ENCODE peak calls at places on chromosomes 12 and 14, in eight cellular contexts. J is ovary, Y is GM12864, D is HFF-Myc, E is testis, N is colonic mucosa, W is foreskin fibroblast, Z is fibroblast of lung. V is an unnamed sample.

GRCh38 chr12:119683413-119683812 is 15.5 kb downstream of the PRKAB1 start:
- DNase-seq in J (no peak), Y (no peak), D (no peak), E (no peak), N (no peak), W (peak), Z (peak), V (no peak)

GRCh38 chr14:77123381-77124344 is 17.9 kb downstream of the ZDHHC22 start:
- DNase-seq in J (no peak), Y (no peak), D (no peak), E (peak), N (peak), W (peak), Z (no peak), V (peak)

GRCh38 chr12:26566670-26567069 is 266.3 kb downstream of the ITPR2 start:
- DNase-seq in J (no peak), Y (no peak), D (peak), E (no peak), N (no peak), W (peak), Z (peak), V (no peak)

GRCh38 chr12:71183018-71183417 is 25.2 kb upstream of the TSPAN8 start:
- DNase-seq in J (no peak), Y (no peak), D (no peak), E (no peak), N (no peak), W (peak), Z (peak), V (peak)

GRCh38 chr14:23409475-23409874 is 1.4 kb upstream of the MYH6 start:
- DNase-seq in J (no peak), Y (no peak), D (no peak), E (no peak), N (no peak), W (no peak), Z (no peak), V (no peak)

GRCh38 chr12:22318122-22318737 is 16.3 kb downstream of the ST8SIA1 start:
- DNase-seq in J (no peak), Y (no peak), D (no peak), E (no peak), N (no peak), W (peak), Z (peak), V (no peak)

GRCh38 chr14:99415496-99416281 is 65.0 kb downstream of the SETD3 start:
- DNase-seq in J (no peak), Y (peak), D (peak), E (peak), N (peak), W (peak), Z (peak), V (peak)

GRCh38 chr14:56733396-56733795 is 76.9 kb downstream of the OTX2 start:
- DNase-seq in J (no peak), Y (no peak), D (no peak), E (no peak), N (no peak), W (no peak), Z (no peak), V (no peak)

GRCh38 chr12:31491819-31492598 is 98.9 kb downstream of the DENND5B start:
- DNase-seq in J (no peak), Y (no peak), D (peak), E (no peak), N (no peak), W (peak), Z (peak), V (peak)

GRCh38 chr12:19419086-19419485 is 20.2 kb upstream of the AEBP2 start:
- DNase-seq in J (no peak), Y (no peak), D (no peak), E (no peak), N (no peak), W (no peak), Z (no peak), V (no peak)

GRCh38 chr14:73026845-73027542 is at the start of gene ZFYVE1:
- DNase-seq in J (peak), Y (peak), D (peak), E (peak), N (peak), W (peak), Z (peak), V (peak)

GRCh38 chr12:128055567-128055966 is 211.4 kb upstream of the TMEM132C start:
- DNase-seq in J (no peak), Y (no peak), D (no peak), E (no peak), N (no peak), W (no peak), Z (no peak), V (no peak)

GRCh38 chr12:81128930-81129554 is 51.2 kb downstream of the ACSS3 start:
- DNase-seq in J (no peak), Y (no peak), D (peak), E (peak), N (peak), W (peak), Z (peak), V (peak)

GRCh38 chr12:92469837-92470236 is 233.0 kb upstream of the PLEKHG7 start:
- DNase-seq in J (peak), Y (no peak), D (no peak), E (peak), N (no peak), W (peak), Z (peak), V (no peak)

GRCh38 chr12:67506739-67507138 is 141.8 kb upstream of the DYRK2 start:
- DNase-seq in J (no peak), Y (no peak), D (no peak), E (no peak), N (no peak), W (no peak), Z (no peak), V (no peak)

GRCh38 chr14:94713115-94713514 is 56.8 kb downstream of the GSC start:
- DNase-seq in J (no peak), Y (no peak), D (no peak), E (no peak), N (no peak), W (no peak), Z (no peak), V (no peak)

GRCh38 chr14:100449225-100449987 is 126.3 kb downstream of the SLC25A47 start:
- DNase-seq in J (no peak), Y (no peak), D (no peak), E (peak), N (no peak), W (no peak), Z (no peak), V (no peak)

GRCh38 chr14:22887990-22888378 is 5.0 kb downstream of the REM2 start:
- DNase-seq in J (peak), Y (peak), D (no peak), E (no peak), N (no peak), W (no peak), Z (no peak), V (no peak)

GRCh38 chr12:82593901-82594396 is 92.8 kb upstream of the TMTC2 start:
- DNase-seq in J (no peak), Y (no peak), D (no peak), E (no peak), N (no peak), W (no peak), Z (no peak), V (no peak)

GRCh38 chr14:56087824-56088571 is 30.2 kb upstream of the PELI2 start:
- DNase-seq in J (no peak), Y (no peak), D (no peak), E (no peak), N (no peak), W (no peak), Z (peak), V (no peak)

GRCh38 chr14:101105045-101105444 is 201.5 kb upstream of the RTL1 start:
- DNase-seq in J (no peak), Y (no peak), D (no peak), E (peak), N (no peak), W (no peak), Z (no peak), V (no peak)

GRCh38 chr14:53325176-53325806 is 172.2 kb upstream of the DDHD1 start:
- DNase-seq in J (no peak), Y (no peak), D (no peak), E (no peak), N (no peak), W (peak), Z (no peak), V (no peak)

GRCh38 chr12:83389237-83389996 is 702.7 kb downstream of the TMTC2 start:
- DNase-seq in J (no peak), Y (no peak), D (no peak), E (peak), N (peak), W (no peak), Z (no peak), V (peak)

GRCh38 chr14:56474419-56475022 is 105.1 kb upstream of the TMEM260 start:
- DNase-seq in J (no peak), Y (no peak), D (peak), E (no peak), N (no peak), W (peak), Z (peak), V (peak)

GRCh38 chr12:82873951-82874350 is 187.2 kb downstream of the TMTC2 start:
- DNase-seq in J (no peak), Y (no peak), D (no peak), E (no peak), N (no peak), W (no peak), Z (no peak), V (no peak)

GRCh38 chr12:95182868-95183415 is 34.3 kb downstream of the FGD6 start:
- DNase-seq in J (no peak), Y (no peak), D (no peak), E (no peak), N (no peak), W (peak), Z (peak), V (no peak)

GRCh38 chr12:75890141-75890540 is 141.4 kb downstream of the PHLDA1 start:
- DNase-seq in J (no peak), Y (no peak), D (no peak), E (no peak), N (no peak), W (peak), Z (peak), V (no peak)

GRCh38 chr12:124509300-124509675 is 58.1 kb downstream of the NCOR2 start:
- DNase-seq in J (no peak), Y (no peak), D (no peak), E (no peak), N (no peak), W (no peak), Z (no peak), V (no peak)

GRCh38 chr12:124509676-124510300 is 57.6 kb downstream of the NCOR2 start:
- DNase-seq in J (no peak), Y (no peak), D (peak), E (peak), N (peak), W (peak), Z (peak), V (peak)

GRCh38 chr12:124511259-124511985 is 56.0 kb downstream of the NCOR2 start:
- DNase-seq in J (no peak), Y (no peak), D (no peak), E (no peak), N (no peak), W (no peak), Z (no peak), V (no peak)

GRCh38 chr12:124508323-124509096 is 58.9 kb downstream of the NCOR2 start:
- DNase-seq in J (no peak), Y (no peak), D (no peak), E (no peak), N (no peak), W (peak), Z (peak), V (peak)

DNA sequence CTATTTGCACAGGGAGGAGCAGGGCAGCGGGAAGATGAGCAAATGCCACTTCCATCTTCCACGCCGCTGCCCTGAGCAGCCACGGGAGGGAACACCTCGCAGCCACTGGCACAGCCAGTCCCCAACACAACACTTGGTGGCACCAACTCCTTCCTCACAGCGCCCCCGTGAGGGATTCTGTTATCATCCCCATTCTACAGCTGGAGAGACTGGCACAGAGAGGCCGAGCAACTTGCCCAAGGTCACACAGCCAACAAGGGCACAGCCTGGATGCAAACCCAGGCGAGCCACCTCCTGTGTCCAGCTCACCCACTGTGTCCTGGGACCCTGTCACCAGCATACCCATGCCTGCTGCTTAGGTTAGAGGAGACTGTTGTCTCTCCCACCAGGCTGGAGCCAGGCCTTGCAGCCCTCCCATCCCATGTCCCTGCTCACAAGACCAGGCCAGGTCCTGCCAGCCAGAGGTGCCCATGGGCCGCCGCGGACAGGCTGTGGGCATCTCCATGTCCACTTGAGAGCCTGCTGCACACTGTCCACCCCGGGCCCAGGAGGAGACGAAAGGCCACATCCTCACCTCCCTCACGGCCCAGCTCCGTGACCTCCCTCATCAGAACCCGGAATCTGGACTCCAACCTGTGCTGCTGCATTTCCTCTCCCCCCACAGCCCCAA is 57.0 kb downstream of the NCOR2 start:
- DNase-seq in J (no peak), Y (no peak), D (no peak), E (peak), N (peak), W (no peak), Z (no peak), V (peak)
- TF ChIP-seq CTCF in J (no peak), Y (peak), D (peak), E (no peak), N (no peak), W (no peak), Z (no peak), V (peak)

GRCh38 chr12:57817261-57817989 is 1.1 kb downstream of the AVIL start:
- DNase-seq in J (no peak), Y (no peak), D (no peak), E (no peak), N (no peak), W (no peak), Z (no peak), V (no peak)

GRCh38 chr12:57816001-57816854 is 2.3 kb downstream of the AVIL start:
- DNase-seq in J (no peak), Y (no peak), D (no peak), E (no peak), N (no peak), W (peak), Z (no peak), V (no peak)

GRCh38 chr12:57816855-57817151 is 1.7 kb downstream of the AVIL start:
- DNase-seq in J (no peak), Y (no peak), D (no peak), E (peak), N (no peak), W (peak), Z (peak), V (no peak)

GRCh38 chr12:57813971-57814771 is 4.4 kb downstream of the AVIL start:
- DNase-seq in J (peak), Y (no peak), D (no peak), E (peak), N (no peak), W (peak), Z (peak), V (no peak)

DNA sequence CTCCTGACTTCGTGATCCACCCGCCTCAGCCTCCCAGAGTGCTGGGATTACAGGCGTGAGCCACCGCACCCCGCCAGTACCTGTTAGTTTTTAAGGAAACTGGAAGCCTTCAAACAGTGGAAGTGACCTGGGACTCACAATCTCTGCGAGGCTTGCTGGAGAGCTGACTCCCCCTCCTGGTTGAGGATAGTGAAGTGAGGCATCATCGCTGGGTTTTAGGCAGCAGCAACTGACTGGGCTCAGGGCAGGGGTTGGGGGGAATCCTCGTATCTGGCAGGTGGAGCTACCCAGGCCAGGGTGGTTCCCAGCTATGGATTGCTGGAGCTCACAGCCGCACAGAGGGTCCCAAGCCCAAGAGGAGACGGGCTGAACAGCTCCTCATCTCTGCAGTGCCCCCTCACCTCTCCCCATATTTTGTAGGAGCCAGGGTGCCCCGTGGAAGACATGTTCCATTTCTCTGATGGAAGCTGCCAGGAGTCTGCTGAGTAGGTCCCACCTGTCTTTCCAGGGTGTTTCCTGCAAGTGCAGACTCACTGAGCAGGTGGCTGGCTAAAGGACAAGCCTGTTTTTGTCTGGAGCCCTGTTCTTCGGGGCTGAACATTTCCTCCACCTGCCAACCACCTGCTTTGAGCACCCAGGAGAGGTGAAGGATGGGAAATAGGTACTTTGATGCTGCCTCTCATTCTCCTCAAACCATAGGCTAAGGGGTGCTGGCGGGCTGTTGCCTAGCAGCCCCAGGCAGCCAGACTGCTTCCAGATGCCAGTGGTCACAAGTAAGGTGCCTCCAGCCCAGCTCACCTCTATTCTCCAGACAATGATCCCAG is 3.1 kb downstream of the AVIL start:
- DNase-seq in J (no peak), Y (no peak), D (no peak), E (no peak), N (no peak), W (peak), Z (no peak), V (no peak)
- TF ChIP-seq CTCF in J (no peak), Y (no peak), D (peak), E (no peak), N (no peak), W (no peak), Z (no peak), V (no peak)

GRCh38 chr14:105013150-105013787 is 7.6 kb downstream of the CDCA4 start:
- DNase-seq in J (no peak), Y (no peak), D (no peak), E (no peak), N (no peak), W (peak), Z (no peak), V (no peak)
- TF ChIP-seq CTCF in J (no peak), Y (peak), D (no peak), E (no peak), N (no peak), W (no peak), Z (no peak), V (no peak)

GRCh38 chr14:74638066-74638465 is 26.0 kb upstream of the LTBP2 start:
- DNase-seq in J (no peak), Y (no peak), D (no peak), E (no peak), N (no peak), W (no peak), Z (no peak), V (no peak)
- TF ChIP-seq CTCF in J (no peak), Y (no peak), D (no peak), E (no peak), N (no peak), W (no peak), Z (no peak), V (no peak)

V was measured in Calu3.